ENCODE peak calls at places on chromosomes 7 and 10, in eight cellular contexts. N is GM23338, E is breast epithelium, T is GM12891, R is stomach, B is prostate gland, I is Panc1, S is H1. O is an unnamed sample.

GRCh38 chr7:155297517-155298287 is at the start of gene INSIG1:
- DNase-seq in R (peak; percentile 95), N (peak; percentile 89), T (peak; percentile 95), B (peak; percentile 94), I (no peak), E (peak; percentile 89), S (peak; percentile 71), O (peak; percentile 96)

GRCh38 chr10:123559066-123559822 is 106.9 kb upstream of the GPR26 start:
- DNase-seq in R (peak; percentile 73), B (peak; percentile 48), I (peak; percentile 54), E (peak; percentile 76), S (peak; percentile 61), T (peak; percentile 86), N (peak; percentile 79), O (peak; percentile 82)

GRCh38 chr10:84118395-84119006 is 20.8 kb upstream of the GHITM start:
- DNase-seq in B (no peak), S (no peak), R (no peak), N (no peak), E (no peak), I (no peak), T (no peak), O (no peak)

GRCh38 chr7:76513817-76514799 is 3.8 kb downstream of the UPK3B start:
- DNase-seq in B (no peak), I (no peak), T (no peak), S (no peak), R (no peak), E (no peak), N (no peak), O (peak; percentile 57)

GRCh38 chr10:34723746-34724145 is 91.3 kb downstream of the PARD3 start:
- DNase-seq in N (peak; percentile 50), R (peak; percentile 58), T (no peak), I (no peak), B (peak; percentile 33), E (no peak), S (no peak), O (no peak)

GRCh38 chr7:105805619-105806018 is 70.8 kb downstream of the ATXN7L1 start:
- DNase-seq in T (no peak), S (no peak), R (no peak), I (no peak), N (peak; percentile 69), B (no peak), E (no peak), O (no peak)

GRCh38 chr10:101394522-101395133 is 40.7 kb downstream of the BTRC start:
- DNase-seq in T (no peak), E (no peak), R (no peak), B (no peak), I (no peak), N (no peak), S (no peak), O (no peak)

GRCh38 chr10:119246862-119247549 is 39.6 kb downstream of the GRK5 start:
- DNase-seq in E (no peak), R (no peak), I (no peak), B (no peak), N (no peak), S (no peak), T (no peak), O (no peak)

GRCh38 chr7:55690-56248 is 136.6 kb upstream of the FAM20C start:
- DNase-seq in N (peak; percentile 47), I (no peak), R (no peak), E (no peak), B (no peak), S (no peak), T (no peak), O (no peak)

DNA sequence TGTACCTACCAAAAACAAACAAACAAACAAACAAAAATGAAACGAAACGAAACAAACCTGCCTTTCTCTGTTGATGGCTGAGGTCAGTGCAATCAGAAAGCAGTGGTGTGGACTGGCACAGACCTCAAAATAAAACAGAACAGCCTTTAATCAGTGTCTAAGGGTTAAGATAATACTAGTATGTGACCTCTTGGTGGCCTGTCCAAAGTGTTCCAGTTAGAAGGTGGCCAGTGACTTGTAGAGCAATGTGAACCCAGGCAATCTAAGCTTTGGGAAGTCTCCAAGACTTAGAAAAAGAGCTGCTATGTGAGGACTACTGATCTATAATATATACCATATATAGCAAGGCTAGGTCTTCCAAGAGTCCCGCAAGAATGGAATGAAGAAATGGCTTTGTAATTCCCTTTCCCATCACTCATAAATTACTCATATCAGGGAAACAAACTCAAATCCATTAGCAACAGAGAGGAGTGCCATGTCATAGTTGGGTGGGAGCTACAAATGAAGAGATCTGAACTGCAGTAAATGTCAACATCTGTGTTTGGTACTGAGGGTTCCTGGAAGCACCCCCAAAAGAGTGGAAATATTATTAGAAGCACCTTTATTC is 28.1 kb downstream of the ABLIM1 start:
- DNase-seq in R (no peak), B (no peak), T (no peak), N (no peak), S (no peak), E (no peak), I (no peak), O (no peak)
- TF ChIP-seq POLR2AphosphoS5 in R (no peak), B (no peak), T (no peak), N (no peak), S (no peak), E (no peak), I (no peak), O (no peak)

GRCh38 chr7:134613623-134614347 is 32.9 kb upstream of the BPGM start:
- DNase-seq in T (no peak), E (no peak), B (no peak), N (no peak), S (no peak), R (no peak), I (peak; percentile 97), O (no peak)
- TF ChIP-seq POLR2AphosphoS5 in T (no peak), E (peak; percentile 15), B (peak; percentile 36), N (no peak), S (no peak), R (no peak), I (no peak), O (no peak)

GRCh38 chr10:61939575-61940301 is 38.2 kb downstream of the ARID5B start:
- DNase-seq in T (no peak), S (no peak), I (peak; percentile 63), E (no peak), R (no peak), B (no peak), N (no peak), O (no peak)
- TF ChIP-seq POLR2AphosphoS5 in T (no peak), S (no peak), I (no peak), E (no peak), R (no peak), B (no peak), N (no peak), O (peak; percentile 43)

GRCh38 chr7:138024765-138025164 is 22.9 kb upstream of the CREB3L2 start:
- DNase-seq in N (no peak), E (no peak), I (no peak), T (no peak), B (no peak), R (no peak), S (no peak), O (no peak)

GRCh38 chr7:138025215-138026186 is 23.6 kb upstream of the CREB3L2 start:
- DNase-seq in B (no peak), R (no peak), E (no peak), T (no peak), N (no peak), S (no peak), I (no peak), O (no peak)

GRCh38 chr7:138024334-138024691 is 22.4 kb upstream of the CREB3L2 start:
- DNase-seq in S (no peak), R (no peak), N (no peak), T (no peak), E (no peak), B (no peak), I (no peak), O (no peak)

GRCh38 chr7:138021889-138022288 is 20.0 kb upstream of the CREB3L2 start:
- DNase-seq in B (no peak), R (no peak), E (no peak), N (no peak), S (no peak), T (no peak), I (no peak), O (no peak)

DNA sequence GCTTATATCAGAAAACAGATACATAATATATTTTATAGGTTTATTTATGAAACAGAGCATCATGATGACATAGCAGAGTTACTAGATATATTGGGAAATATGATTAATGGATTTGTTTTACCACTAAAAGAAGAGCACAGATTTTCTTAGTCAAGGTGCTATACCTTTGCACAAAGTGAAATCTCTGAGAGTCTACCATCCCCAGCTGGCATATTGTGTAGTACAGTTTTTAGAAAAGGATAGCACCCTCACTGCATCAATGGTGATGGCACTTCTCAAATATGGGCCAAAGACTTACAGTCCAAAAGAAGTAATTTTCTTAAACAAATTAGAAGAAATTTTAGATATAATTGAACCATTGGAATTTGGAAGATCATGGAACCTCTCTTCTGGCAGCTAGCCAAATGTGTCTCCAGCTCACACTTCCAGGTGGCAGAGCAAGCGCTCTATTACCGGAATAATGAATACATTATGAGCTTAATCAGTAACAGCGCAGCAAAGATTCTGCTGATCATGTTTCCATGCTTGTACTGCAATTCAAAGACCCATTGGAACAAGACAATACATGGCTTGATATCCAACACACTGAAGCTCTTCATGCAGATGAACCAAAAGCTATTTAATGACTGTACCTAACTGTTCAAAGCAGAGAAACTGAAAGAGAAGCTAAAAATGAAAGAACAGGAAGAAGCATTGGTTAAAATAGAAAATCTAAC is 21.9 kb upstream of the CREB3L2 start:
- DNase-seq in E (no peak), B (no peak), I (no peak), N (no peak), S (no peak), T (peak; percentile 21), R (no peak), O (no peak)
- TF ChIP-seq POLR2AphosphoS5 in E (no peak), B (no peak), I (no peak), N (no peak), S (no peak), T (no peak), R (no peak), O (no peak)

O was measured in sigmoid colon.